ENCODE peak calls at places on chromosomes 6 and 20, in ten cellular contexts. One of them, this sample, is unnamed.

GRCh38 chr6:34041385-34041784 is 104.5 kb downstream of the GRM4 start:
- DNase-seq in bronchial epithelial cell: no peak
- DNase-seq in iPS DF 6.9: no peak
- DNase-seq in K562: no peak
- DNase-seq in prostate gland: no peak
- DNase-seq in GM23248: no peak
- DNase-seq in NB4: no peak
- DNase-seq in Panc1: no peak
- DNase-seq in tibial artery: no peak
- DNase-seq in mesendoderm: no peak
- DNase-seq in this sample: no peak

GRCh38 chr6:131182991-131183425 is 47.7 kb downstream of the AKAP7 start:
- DNase-seq in bronchial epithelial cell: peak
- DNase-seq in iPS DF 6.9: no peak
- DNase-seq in K562: no peak
- DNase-seq in prostate gland: no peak
- DNase-seq in GM23248: peak
- DNase-seq in NB4: peak
- DNase-seq in Panc1: no peak
- DNase-seq in tibial artery: no peak
- DNase-seq in mesendoderm: peak
- DNase-seq in this sample: peak

GRCh38 chr20:36407196-36407733 is 101.1 kb downstream of the DLGAP4 start:
- DNase-seq in bronchial epithelial cell: peak
- DNase-seq in iPS DF 6.9: no peak
- DNase-seq in K562: no peak
- DNase-seq in prostate gland: no peak
- DNase-seq in GM23248: peak
- DNase-seq in NB4: peak
- DNase-seq in Panc1: no peak
- DNase-seq in tibial artery: no peak
- DNase-seq in mesendoderm: no peak
- DNase-seq in this sample: peak

GRCh38 chr20:45300961-45301360 is 5.7 kb upstream of the RBPJL start:
- DNase-seq in bronchial epithelial cell: peak
- DNase-seq in iPS DF 6.9: no peak
- DNase-seq in K562: peak
- DNase-seq in prostate gland: no peak
- DNase-seq in GM23248: peak
- DNase-seq in NB4: peak
- DNase-seq in Panc1: no peak
- DNase-seq in tibial artery: no peak
- DNase-seq in mesendoderm: peak
- DNase-seq in this sample: no peak

GRCh38 chr6:165877773-165878172 is 214.7 kb upstream of the PDE10A start:
- DNase-seq in bronchial epithelial cell: no peak
- DNase-seq in iPS DF 6.9: no peak
- DNase-seq in K562: no peak
- DNase-seq in prostate gland: no peak
- DNase-seq in GM23248: no peak
- DNase-seq in NB4: no peak
- DNase-seq in Panc1: no peak
- DNase-seq in tibial artery: no peak
- DNase-seq in mesendoderm: no peak
- DNase-seq in this sample: no peak

GRCh38 chr6:43491750-43492661 is 14.6 kb downstream of the TJAP1 start:
- DNase-seq in bronchial epithelial cell: peak
- DNase-seq in iPS DF 6.9: no peak
- DNase-seq in K562: no peak
- DNase-seq in prostate gland: peak
- DNase-seq in GM23248: peak
- DNase-seq in NB4: no peak
- DNase-seq in Panc1: no peak
- DNase-seq in tibial artery: peak
- DNase-seq in mesendoderm: no peak
- DNase-seq in this sample: peak

GRCh38 chr6:98875375-98875774 is 41.0 kb downstream of the POU3F2 start:
- DNase-seq in bronchial epithelial cell: no peak
- DNase-seq in iPS DF 6.9: no peak
- DNase-seq in K562: no peak
- DNase-seq in prostate gland: no peak
- DNase-seq in GM23248: no peak
- DNase-seq in NB4: no peak
- DNase-seq in Panc1: no peak
- DNase-seq in tibial artery: no peak
- DNase-seq in mesendoderm: no peak
- DNase-seq in this sample: no peak

GRCh38 chr6:7188492-7188891 is 80.7 kb downstream of the RREB1 start:
- DNase-seq in bronchial epithelial cell: no peak
- DNase-seq in iPS DF 6.9: no peak
- DNase-seq in K562: no peak
- DNase-seq in prostate gland: no peak
- DNase-seq in GM23248: no peak
- DNase-seq in NB4: peak
- DNase-seq in Panc1: no peak
- DNase-seq in tibial artery: no peak
- DNase-seq in mesendoderm: no peak
- DNase-seq in this sample: no peak

GRCh38 chr6:30730611-30731435 is 10.7 kb downstream of the TUBB start:
- DNase-seq in bronchial epithelial cell: peak
- DNase-seq in iPS DF 6.9: no peak
- DNase-seq in K562: peak
- DNase-seq in prostate gland: peak
- DNase-seq in GM23248: peak
- DNase-seq in NB4: peak
- DNase-seq in Panc1: no peak
- DNase-seq in tibial artery: peak
- DNase-seq in mesendoderm: peak
- DNase-seq in this sample: no peak

GRCh38 chr20:61886721-61887658 is 178.7 kb downstream of the TAF4 start:
- DNase-seq in bronchial epithelial cell: peak
- DNase-seq in iPS DF 6.9: no peak
- DNase-seq in K562: peak
- DNase-seq in prostate gland: no peak
- DNase-seq in GM23248: peak
- DNase-seq in NB4: peak
- DNase-seq in Panc1: peak
- DNase-seq in tibial artery: no peak
- DNase-seq in mesendoderm: peak
- DNase-seq in this sample: peak

GRCh38 chr20:44017905-44018683 is 103.4 kb downstream of the TOX2 start:
- DNase-seq in bronchial epithelial cell: peak
- DNase-seq in iPS DF 6.9: no peak
- DNase-seq in K562: no peak
- DNase-seq in prostate gland: peak
- DNase-seq in GM23248: peak
- DNase-seq in NB4: no peak
- DNase-seq in Panc1: peak
- DNase-seq in tibial artery: peak
- DNase-seq in mesendoderm: no peak
- DNase-seq in this sample: peak

GRCh38 chr6:133551847-133552331 is 310.7 kb downstream of the EYA4 start:
- DNase-seq in bronchial epithelial cell: peak
- DNase-seq in iPS DF 6.9: no peak
- DNase-seq in K562: no peak
- DNase-seq in prostate gland: no peak
- DNase-seq in GM23248: peak
- DNase-seq in NB4: no peak
- DNase-seq in Panc1: no peak
- DNase-seq in tibial artery: peak
- DNase-seq in mesendoderm: peak
- DNase-seq in this sample: peak

DNA sequence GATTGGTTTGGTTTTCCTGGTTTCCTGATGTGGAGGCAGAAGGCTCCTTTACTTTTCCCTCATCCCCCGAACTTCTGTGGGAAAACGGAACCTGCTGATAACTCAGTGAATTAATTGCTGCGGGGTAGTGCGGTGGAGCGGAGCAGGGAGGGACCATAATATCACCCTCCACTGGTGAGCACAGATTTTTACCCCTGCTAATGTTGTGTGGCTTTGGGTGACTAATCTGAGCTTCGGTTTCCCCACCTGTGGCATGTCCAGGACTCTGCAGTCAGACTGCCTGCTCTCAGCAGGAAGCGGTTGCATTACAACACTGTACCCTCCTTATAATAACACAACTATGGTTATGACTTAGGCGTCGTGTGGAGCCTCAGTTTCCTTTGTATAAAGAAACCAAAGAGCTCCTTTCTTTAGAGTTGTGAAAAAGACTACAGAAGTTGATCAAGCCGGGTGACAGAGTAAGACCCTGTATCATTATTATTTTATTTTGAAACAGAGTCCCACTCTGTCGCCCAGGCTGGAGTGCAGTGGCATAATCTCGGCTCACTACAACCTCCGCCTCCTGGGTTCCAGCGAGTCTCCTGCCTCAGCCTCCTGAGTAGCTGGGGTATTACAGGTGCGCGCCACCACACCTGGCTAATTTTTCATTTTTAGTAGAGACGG is 2.2 kb upstream of the ID1 start:
- DNase-seq in bronchial epithelial cell: peak
- DNase-seq in iPS DF 6.9: no peak
- DNase-seq in K562: no peak
- DNase-seq in prostate gland: no peak
- DNase-seq in GM23248: peak
- DNase-seq in NB4: peak
- DNase-seq in Panc1: no peak
- DNase-seq in tibial artery: no peak
- DNase-seq in mesendoderm: no peak
- DNase-seq in this sample: peak
- H3K4me3 ChIP-seq in bronchial epithelial cell: no peak
- H3K4me3 ChIP-seq in iPS DF 6.9: no peak
- H3K4me3 ChIP-seq in K562: no peak
- H3K4me3 ChIP-seq in prostate gland: no peak
- H3K4me3 ChIP-seq in GM23248: peak
- H3K4me3 ChIP-seq in NB4: no peak
- H3K4me3 ChIP-seq in Panc1: peak
- H3K4me3 ChIP-seq in tibial artery: no peak
- H3K4me3 ChIP-seq in mesendoderm: no peak
- H3K4me3 ChIP-seq in this sample: no peak

GRCh38 chr6:108744996-108745395 is 103.2 kb upstream of the ARMC2 start:
- DNase-seq in bronchial epithelial cell: no peak
- DNase-seq in iPS DF 6.9: no peak
- DNase-seq in K562: no peak
- DNase-seq in prostate gland: no peak
- DNase-seq in GM23248: no peak
- DNase-seq in NB4: no peak
- DNase-seq in Panc1: no peak
- DNase-seq in tibial artery: no peak
- DNase-seq in mesendoderm: no peak
- DNase-seq in this sample: no peak
- H3K4me3 ChIP-seq in bronchial epithelial cell: no peak
- H3K4me3 ChIP-seq in iPS DF 6.9: no peak
- H3K4me3 ChIP-seq in K562: no peak
- H3K4me3 ChIP-seq in prostate gland: no peak
- H3K4me3 ChIP-seq in GM23248: no peak
- H3K4me3 ChIP-seq in NB4: no peak
- H3K4me3 ChIP-seq in Panc1: no peak
- H3K4me3 ChIP-seq in tibial artery: no peak
- H3K4me3 ChIP-seq in mesendoderm: no peak
- H3K4me3 ChIP-seq in this sample: no peak

GRCh38 chr6:24777227-24777626 is 2.5 kb downstream of the GMNN start:
- DNase-seq in bronchial epithelial cell: no peak
- DNase-seq in iPS DF 6.9: no peak
- DNase-seq in K562: no peak
- DNase-seq in prostate gland: no peak
- DNase-seq in GM23248: peak
- DNase-seq in NB4: no peak
- DNase-seq in Panc1: no peak
- DNase-seq in tibial artery: no peak
- DNase-seq in mesendoderm: no peak
- DNase-seq in this sample: no peak
- H3K4me3 ChIP-seq in bronchial epithelial cell: no peak
- H3K4me3 ChIP-seq in iPS DF 6.9: no peak
- H3K4me3 ChIP-seq in K562: peak
- H3K4me3 ChIP-seq in prostate gland: peak
- H3K4me3 ChIP-seq in GM23248: peak
- H3K4me3 ChIP-seq in NB4: peak
- H3K4me3 ChIP-seq in Panc1: no peak
- H3K4me3 ChIP-seq in tibial artery: no peak
- H3K4me3 ChIP-seq in mesendoderm: no peak
- H3K4me3 ChIP-seq in this sample: no peak

GRCh38 chr20:38962044-38962897 is at the start of gene DHX35:
- DNase-seq in bronchial epithelial cell: peak
- DNase-seq in iPS DF 6.9: peak
- DNase-seq in K562: peak
- DNase-seq in prostate gland: peak
- DNase-seq in GM23248: peak
- DNase-seq in NB4: peak
- DNase-seq in Panc1: peak
- DNase-seq in tibial artery: peak
- DNase-seq in mesendoderm: peak
- DNase-seq in this sample: peak

GRCh38 chr20:38965264-38965663 is 3.1 kb downstream of the DHX35 start:
- DNase-seq in bronchial epithelial cell: no peak
- DNase-seq in iPS DF 6.9: no peak
- DNase-seq in K562: no peak
- DNase-seq in prostate gland: no peak
- DNase-seq in GM23248: no peak
- DNase-seq in NB4: no peak
- DNase-seq in Panc1: no peak
- DNase-seq in tibial artery: no peak
- DNase-seq in mesendoderm: no peak
- DNase-seq in this sample: no peak

GRCh38 chr20:38963745-38964144 is 1.6 kb downstream of the DHX35 start:
- DNase-seq in bronchial epithelial cell: no peak
- DNase-seq in iPS DF 6.9: no peak
- DNase-seq in K562: no peak
- DNase-seq in prostate gland: no peak
- DNase-seq in GM23248: no peak
- DNase-seq in NB4: no peak
- DNase-seq in Panc1: no peak
- DNase-seq in tibial artery: no peak
- DNase-seq in mesendoderm: no peak
- DNase-seq in this sample: no peak

GRCh38 chr20:38961530-38962043 is 557 bp upstream of the DHX35 start:
- DNase-seq in bronchial epithelial cell: no peak
- DNase-seq in iPS DF 6.9: no peak
- DNase-seq in K562: no peak
- DNase-seq in prostate gland: no peak
- DNase-seq in GM23248: no peak
- DNase-seq in NB4: peak
- DNase-seq in Panc1: no peak
- DNase-seq in tibial artery: no peak
- DNase-seq in mesendoderm: no peak
- DNase-seq in this sample: no peak

DNA sequence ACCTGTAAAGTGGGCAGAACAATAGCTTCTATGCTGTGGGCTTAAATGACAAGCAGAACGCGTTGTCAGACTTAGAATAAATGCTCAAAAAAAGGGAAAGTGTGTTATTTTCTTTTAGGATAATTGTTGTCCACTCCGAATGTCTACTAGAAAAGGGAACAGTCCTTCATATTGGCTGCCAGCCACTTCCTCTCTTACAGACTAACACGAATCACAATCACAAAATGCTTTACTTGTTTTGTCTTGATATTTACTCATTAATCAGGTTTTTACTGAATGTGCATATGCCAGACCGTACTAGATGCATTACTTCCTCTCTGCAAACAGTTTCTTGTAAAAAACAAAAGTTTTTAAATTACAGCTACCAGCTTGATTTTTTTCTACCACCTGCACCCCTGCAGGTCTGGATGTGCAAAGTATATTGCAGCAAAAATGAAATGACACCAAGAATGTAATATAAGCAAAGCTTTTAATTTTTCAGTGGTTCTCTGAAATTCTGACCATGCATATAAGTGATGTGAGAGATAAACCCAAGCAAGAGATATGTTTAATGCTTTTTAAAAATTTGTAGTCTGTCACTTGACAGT is 847 bp downstream of the DHX35 start:
- DNase-seq in bronchial epithelial cell: no peak
- DNase-seq in iPS DF 6.9: no peak
- DNase-seq in K562: no peak
- DNase-seq in prostate gland: no peak
- DNase-seq in GM23248: peak
- DNase-seq in NB4: peak
- DNase-seq in Panc1: no peak
- DNase-seq in tibial artery: no peak
- DNase-seq in mesendoderm: no peak
- DNase-seq in this sample: no peak
- H3K4me3 ChIP-seq in bronchial epithelial cell: peak
- H3K4me3 ChIP-seq in iPS DF 6.9: peak
- H3K4me3 ChIP-seq in K562: peak
- H3K4me3 ChIP-seq in prostate gland: peak
- H3K4me3 ChIP-seq in GM23248: peak
- H3K4me3 ChIP-seq in NB4: peak
- H3K4me3 ChIP-seq in Panc1: peak
- H3K4me3 ChIP-seq in tibial artery: peak
- H3K4me3 ChIP-seq in mesendoderm: peak
- H3K4me3 ChIP-seq in this sample: peak

This sample was measured in skeletal muscle cell.